ENCODE peak calls at places on chromosomes 11 and 22, in four cellular contexts. E is fibroblast of lung, O is K562, R is mammary epithelial cell. L is an unnamed sample. For H3K27me3, the result is how much of the 10 kb centered on the place peaks cover.

GRCh38 chr11:113614097-113614496 is 92.0 kb downstream of the TMPRSS5 start:
- DNase-seq in E (no peak), O (no peak), R (no peak), L (no peak)

GRCh38 chr11:2924381-2924780 is 4.8 kb downstream of the PHLDA2 start:
- DNase-seq in E (no peak), O (no peak), R (no peak), L (peak)

GRCh38 chr11:23555085-23555484 is 694.8 kb upstream of the CCDC179 start:
- DNase-seq in E (peak), O (no peak), R (no peak), L (peak)

GRCh38 chr11:46273511-46274205 is 3.8 kb upstream of the CREB3L1 start:
- DNase-seq in E (peak), O (no peak), R (no peak), L (peak)

GRCh38 chr22:46810856-46811786 is 48.7 kb downstream of the TBC1D22A start:
- DNase-seq in E (no peak), O (no peak), R (no peak), L (no peak)

GRCh38 chr11:47189100-47189834 is 3.0 kb upstream of the PACSIN3 start:
- DNase-seq in E (peak), O (no peak), R (peak), L (peak)

GRCh38 chr11:129853508-129854228 is 38.0 kb downstream of the TMEM45B start:
- DNase-seq in E (peak), O (no peak), R (peak), L (peak)

GRCh38 chr11:118565062-118565461 is 669 bp downstream of the IFT46 start:
- DNase-seq in E (peak), O (no peak), R (peak), L (peak)

GRCh38 chr11:128289048-128289447 is 298.3 kb downstream of the ETS1 start:
- DNase-seq in E (peak), O (no peak), R (no peak), L (no peak)

GRCh38 chr11:128291835-128292234 is 295.5 kb downstream of the ETS1 start:
- DNase-seq in E (no peak), O (no peak), R (no peak), L (peak)

GRCh38 chr11:128291043-128291442 is 296.3 kb downstream of the ETS1 start:
- DNase-seq in E (no peak), O (no peak), R (no peak), L (no peak)

GRCh38 chr11:128288368-128288767 is 299.0 kb downstream of the ETS1 start:
- DNase-seq in E (no peak), O (no peak), R (no peak), L (peak)

DNA sequence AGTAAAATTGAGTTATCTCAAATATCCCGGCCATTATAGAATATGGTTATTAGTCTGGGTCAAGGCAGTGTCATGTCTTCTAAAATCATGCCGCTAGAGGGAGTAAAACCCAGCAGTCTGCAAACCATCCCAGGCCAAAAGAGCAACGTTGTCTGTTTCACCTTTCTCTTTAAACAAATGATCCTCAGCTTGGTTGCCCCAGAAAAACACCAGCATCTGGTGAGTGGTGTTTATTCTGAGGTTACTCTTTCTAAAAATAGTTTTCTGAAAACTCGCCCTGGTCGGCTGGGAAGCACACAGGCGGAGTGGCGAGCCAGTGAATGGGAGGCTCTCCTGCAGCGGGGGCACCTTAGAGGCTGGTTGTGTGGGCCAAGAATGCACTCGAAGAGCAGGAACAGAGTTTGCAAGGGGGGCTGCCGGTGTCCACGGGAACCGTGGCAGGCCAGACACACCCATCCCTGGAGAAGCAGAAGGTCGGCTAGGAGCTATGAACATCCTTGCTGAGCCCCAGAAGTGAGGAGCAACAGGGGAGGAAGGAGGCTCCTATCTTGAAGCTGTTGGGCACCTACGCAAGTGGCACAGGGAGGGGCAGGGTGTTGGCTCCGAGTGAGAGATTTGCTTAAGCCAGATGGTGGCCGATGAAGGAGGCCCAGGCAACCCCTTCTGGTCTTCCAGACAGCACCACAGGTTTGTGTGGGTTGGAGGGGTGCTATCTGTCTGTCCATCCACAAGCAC is 297.1 kb downstream of the ETS1 start:
- DNase-seq in E (peak), O (peak), R (peak), L (peak)
- H3K9ac ChIP-seq in E (no peak), O (no peak), R (no peak), L (peak)

GRCh38 chr11:127962416-127962815 is 624.9 kb downstream of the ETS1 start:
- DNase-seq in E (no peak), O (no peak), R (no peak), L (no peak)
- H3K27me3 ChIP-seq in E (under half), O (under half), R (under half), L (under half)

GRCh38 chr22:22396741-22397291 is 111.7 kb downstream of the ZNF280B start:
- DNase-seq in E (no peak), O (peak), R (no peak), L (no peak)

GRCh38 chr22:22397292-22397870 is 111.2 kb downstream of the ZNF280B start:
- DNase-seq in E (peak), O (peak), R (peak), L (peak)

GRCh38 chr22:22398530-22399327 is 109.8 kb downstream of the ZNF280B start:
- DNase-seq in E (no peak), O (peak), R (no peak), L (no peak)

GRCh38 chr22:22400099-22400498 is 108.4 kb downstream of the ZNF280B start:
- DNase-seq in E (no peak), O (peak), R (no peak), L (no peak)

DNA sequence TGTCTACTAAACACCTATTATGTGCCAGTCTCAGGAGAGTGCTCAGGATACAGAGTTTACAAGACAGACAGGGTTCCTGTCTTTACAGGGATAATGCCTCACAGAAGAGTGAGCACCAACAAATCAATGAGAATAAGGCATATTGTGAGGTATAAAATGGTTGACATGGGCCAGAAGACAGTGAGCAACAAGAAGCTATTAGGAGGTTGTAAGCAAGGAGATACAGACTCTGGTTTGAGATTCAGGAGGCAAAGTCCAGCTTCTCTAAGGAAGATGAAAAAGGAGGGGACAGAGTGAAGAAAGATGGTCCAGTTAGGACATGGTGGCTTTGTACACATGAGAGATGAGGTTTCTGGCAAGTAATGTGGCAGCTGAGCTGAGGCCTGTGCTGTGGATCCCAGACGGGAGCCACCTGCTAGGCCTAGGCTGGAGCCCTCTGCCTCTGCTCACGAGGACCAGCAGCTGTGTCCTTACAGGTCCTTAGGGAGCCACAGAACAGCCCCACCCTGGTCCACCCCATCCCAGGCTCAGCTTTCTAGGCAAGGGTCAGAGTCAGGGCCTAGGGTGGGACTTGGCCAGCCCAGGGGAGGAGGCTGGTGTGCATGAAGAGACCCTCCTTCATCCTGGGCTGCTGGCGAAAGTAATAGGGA is 110.5 kb downstream of the ZNF280B start:
- DNase-seq in E (no peak), O (peak), R (no peak), L (no peak)
- H3K27ac ChIP-seq in E (no peak), O (no peak), R (no peak), L (no peak)

GRCh38 chr11:70298243-70298915 is 27.9 kb downstream of the PPFIA1 start:
- DNase-seq in E (peak), O (no peak), R (peak), L (peak)
- H3K9ac ChIP-seq in E (no peak), O (no peak), R (no peak), L (peak)

GRCh38 chr22:26106412-26106811 is 62.9 kb upstream of the SEZ6L start:
- DNase-seq in E (no peak), O (no peak), R (no peak), L (no peak)
- H3K27me3 ChIP-seq in E (under half), O (under half), R (under half), L (under half)

GRCh38 chr11:110186867-110187266 is 93.7 kb downstream of the ZC3H12C start:
- DNase-seq in E (no peak), O (no peak), R (no peak), L (no peak)

GRCh38 chr11:110185599-110185998 is 92.4 kb downstream of the ZC3H12C start:
- DNase-seq in E (no peak), O (no peak), R (no peak), L (no peak)

GRCh38 chr11:110184974-110185597 is 91.9 kb downstream of the ZC3H12C start:
- DNase-seq in E (peak), O (no peak), R (peak), L (peak)

GRCh38 chr11:110187731-110188130 is 94.5 kb downstream of the ZC3H12C start:
- DNase-seq in E (no peak), O (no peak), R (no peak), L (no peak)

GRCh38 chr11:110186456-110186855 is 93.3 kb downstream of the ZC3H12C start:
- DNase-seq in E (no peak), O (no peak), R (no peak), L (no peak)
- H3K27ac ChIP-seq in E (no peak), O (no peak), R (no peak), L (no peak)

GRCh38 chr11:62024975-62025374 is 57.5 kb upstream of the FTH1 start:
- DNase-seq in E (no peak), O (no peak), R (no peak), L (no peak)
- H3K9ac ChIP-seq in E (no peak), O (peak), R (peak), L (peak)

GRCh38 chr22:44801476-44801875 is 49.1 kb downstream of the ARHGAP8 start:
- DNase-seq in E (no peak), O (no peak), R (no peak), L (no peak)
- H3K27me3 ChIP-seq in E (under half), O (under half), R (under half), L (under half)

DNA sequence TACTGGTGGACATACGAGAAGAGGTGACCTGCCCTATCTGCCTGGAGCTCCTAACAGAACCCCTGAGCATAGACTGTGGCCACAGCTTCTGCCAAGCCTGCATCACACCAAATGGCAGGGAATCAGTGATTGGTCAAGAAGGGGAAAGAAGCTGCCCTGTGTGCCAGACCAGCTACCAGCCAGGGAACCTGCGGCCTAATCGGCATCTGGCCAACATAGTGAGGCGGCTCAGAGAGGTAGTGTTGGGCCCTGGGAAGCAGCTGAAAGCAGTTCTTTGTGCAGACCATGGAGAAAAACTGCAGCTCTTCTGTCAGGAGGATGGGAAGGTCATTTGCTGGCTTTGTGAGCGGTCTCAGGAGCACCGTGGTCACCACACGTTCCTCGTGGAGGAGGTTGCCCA is 6.9 kb downstream of the TRIM6 start:
- DNase-seq in E (no peak), O (no peak), R (no peak), L (no peak)
- H3K27ac ChIP-seq in E (no peak), O (no peak), R (no peak), L (no peak)

L was measured in PC-3.